ENCODE peak calls at places on chromosomes 12 and 14, in six cellular contexts. W is K562, Z is SK-N-SH, T is HepG2, Q is GM12878, L is H1. C is an unnamed sample.

GRCh38 chr14:105315941-105316562 is 1.5 kb downstream of the PACS2 start:
- DNase-seq in W (no peak), Z (peak; percentile 28), T (no peak), Q (no peak), L (no peak), C (no peak)

GRCh38 chr14:31819281-31819680 is 257.8 kb upstream of the ARHGAP5 start:
- DNase-seq in W (no peak), Z (peak; percentile 36), T (no peak), Q (no peak), L (no peak), C (no peak)

GRCh38 chr12:23464241-23464812 is 485.1 kb downstream of the SOX5 start:
- DNase-seq in W (no peak), Z (no peak), T (no peak), Q (no peak), L (no peak), C (no peak)

GRCh38 chr14:50718949-50719348 is 50.8 kb upstream of the SAV1 start:
- DNase-seq in W (no peak), Z (no peak), T (peak; percentile 4), Q (no peak), L (no peak), C (no peak)

GRCh38 chr14:52360831-52361230 is 46.7 kb downstream of the PTGER2 start:
- DNase-seq in W (no peak), Z (no peak), T (no peak), Q (no peak), L (no peak), C (no peak)

GRCh38 chr14:77914073-77914721 is 114.3 kb downstream of the ADCK1 start:
- DNase-seq in W (peak; percentile 64), Z (no peak), T (no peak), Q (no peak), L (no peak), C (no peak)

GRCh38 chr14:96894966-96895365 is 97.8 kb downstream of the VRK1 start:
- DNase-seq in W (no peak), Z (no peak), T (no peak), Q (no peak), L (no peak), C (no peak)

GRCh38 chr14:40004871-40005503 is 572.8 kb upstream of the FBXO33 start:
- DNase-seq in W (no peak), Z (no peak), T (no peak), Q (no peak), L (no peak), C (no peak)

GRCh38 chr12:48580831-48581230 is 11.0 kb upstream of the LALBA start:
- DNase-seq in W (no peak), Z (no peak), T (no peak), Q (no peak), L (no peak), C (no peak)

GRCh38 chr14:100048786-100049185 is 16.4 kb upstream of the EVL start:
- DNase-seq in W (no peak), Z (no peak), T (no peak), Q (no peak), L (no peak), C (no peak)

GRCh38 chr12:28172434-28173030 is 17.7 kb upstream of the CCDC91 start:
- DNase-seq in W (peak; percentile 24), Z (peak; percentile 42), T (peak; percentile 39), Q (no peak), L (no peak), C (no peak)

GRCh38 chr14:99777956-99778355 is 15.3 kb upstream of the EML1 start:
- DNase-seq in W (no peak), Z (no peak), T (no peak), Q (no peak), L (no peak), C (no peak)

GRCh38 chr12:101582937-101583336 is 11.8 kb upstream of the MYBPC1 start:
- DNase-seq in W (no peak), Z (no peak), T (no peak), Q (no peak), L (no peak), C (no peak)

GRCh38 chr12:82412246-82412645 is 53.9 kb downstream of the METTL25 start:
- DNase-seq in W (no peak), Z (no peak), T (no peak), Q (no peak), L (no peak), C (no peak)

GRCh38 chr12:122460641-122461040 is 38.2 kb upstream of the CLIP1 start:
- DNase-seq in W (no peak), Z (no peak), T (no peak), Q (no peak), L (no peak), C (no peak)

GRCh38 chr14:94396628-94397210 is 8.3 kb upstream of the SERPINA1 start:
- DNase-seq in W (no peak), Z (no peak), T (no peak), Q (no peak), L (no peak), C (no peak)

GRCh38 chr12:89354630-89354931 is 2.3 kb upstream of the DUSP6 start:
- DNase-seq in W (no peak), Z (no peak), T (no peak), Q (no peak), L (no peak), C (no peak)

GRCh38 chr12:97167598-97167997 is 260.5 kb downstream of the NEDD1 start:
- DNase-seq in W (no peak), Z (no peak), T (no peak), Q (no peak), L (no peak), C (no peak)

GRCh38 chr12:103627189-103627855 is 40.2 kb downstream of the STAB2 start:
- DNase-seq in W (no peak), Z (no peak), T (no peak), Q (no peak), L (no peak), C (no peak)

GRCh38 chr12:81811066-81811777 is 52.1 kb upstream of the PPFIA2 start:
- DNase-seq in W (no peak), Z (no peak), T (no peak), Q (no peak), L (no peak), C (peak; percentile 57)

GRCh38 chr12:66963901-66964300 is 285.0 kb upstream of the GRIP1 start:
- DNase-seq in W (no peak), Z (no peak), T (no peak), Q (no peak), L (no peak), C (no peak)

GRCh38 chr14:98252819-98253218 is 1019.2 kb downstream of the BCL11B start:
- DNase-seq in W (no peak), Z (no peak), T (no peak), Q (no peak), L (no peak), C (no peak)

GRCh38 chr12:66066929-66067281 is 63.6 kb downstream of the LLPH start:
- DNase-seq in W (no peak), Z (no peak), T (no peak), Q (no peak), L (no peak), C (no peak)

GRCh38 chr14:70886421-70887206 is 20.6 kb upstream of the PCNX1 start:
- DNase-seq in W (no peak), Z (no peak), T (no peak), Q (peak; percentile 76), L (no peak), C (no peak)

GRCh38 chr14:105461903-105462302 is 12.7 kb upstream of the CRIP2 start:
- DNase-seq in W (no peak), Z (no peak), T (no peak), Q (no peak), L (no peak), C (no peak)

GRCh38 chr12:65868133-65868705 is 43.9 kb downstream of the HMGA2 start:
- DNase-seq in W (no peak), Z (no peak), T (no peak), Q (no peak), L (no peak), C (peak; percentile 27)

GRCh38 chr12:106954462-106955376 is 988 bp upstream of the TMEM263 start:
- DNase-seq in W (peak; percentile 46), Z (peak; percentile 58), T (no peak), Q (no peak), L (peak; percentile 52), C (no peak)

DNA sequence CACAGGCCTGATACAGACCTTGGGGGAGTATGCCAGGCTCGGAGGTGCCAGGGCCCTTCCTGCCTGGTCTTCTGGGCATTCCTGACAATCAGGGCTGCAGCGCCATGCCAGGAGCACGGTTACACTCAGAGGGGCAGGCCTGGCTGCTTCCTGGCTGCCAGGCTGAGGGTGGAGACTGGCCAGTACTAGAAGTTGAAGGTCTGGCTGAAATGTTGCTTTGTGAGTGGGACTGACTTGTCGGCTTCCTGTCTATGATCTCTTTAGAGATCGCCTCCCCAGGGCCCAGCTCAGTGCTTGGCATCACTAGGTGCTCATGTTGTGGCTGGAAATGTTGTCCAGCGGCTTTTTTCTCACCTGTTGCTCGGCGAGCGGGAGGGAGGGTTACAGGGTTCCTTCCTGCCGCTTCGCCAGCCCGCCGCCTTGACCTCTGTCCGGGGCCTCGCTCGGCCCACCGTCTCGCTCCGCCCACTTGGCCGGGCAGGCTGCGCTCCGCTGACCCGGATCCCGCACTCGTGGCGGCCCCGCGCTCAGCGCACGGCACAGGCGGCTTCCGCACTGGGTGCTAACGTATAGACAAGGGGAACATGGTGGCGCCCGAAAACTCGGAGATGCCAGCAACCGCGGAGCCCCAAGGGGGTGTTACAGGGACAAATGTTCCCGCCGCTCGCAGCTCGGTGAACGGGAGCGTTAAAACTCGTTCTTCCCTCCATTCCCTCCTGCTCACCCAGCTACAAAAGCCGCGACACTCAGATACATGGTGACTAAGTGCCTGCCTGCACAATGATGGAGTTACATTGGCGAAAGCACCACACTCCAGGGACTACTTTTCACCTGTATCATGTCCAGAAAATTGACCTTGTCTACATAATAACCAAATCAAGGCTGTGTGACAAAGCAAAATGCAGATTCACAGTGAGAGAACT is 32.7 kb downstream of the PAPLN start:
- DNase-seq in W (no peak), Z (peak; percentile 34), T (no peak), Q (no peak), L (no peak), C (no peak)
- TF ChIP-seq GABPA in W (no peak), Z (no peak), T (no peak), Q (no peak), L (peak; percentile 43), C (no peak)

GRCh38 chr12:94994312-94994711 is 9.2 kb downstream of the NDUFA12 start:
- DNase-seq in W (no peak), Z (no peak), T (no peak), Q (no peak), L (no peak), C (no peak)
- TF ChIP-seq GABPA in W (no peak), Z (no peak), T (no peak), Q (no peak), L (no peak), C (no peak)

DNA sequence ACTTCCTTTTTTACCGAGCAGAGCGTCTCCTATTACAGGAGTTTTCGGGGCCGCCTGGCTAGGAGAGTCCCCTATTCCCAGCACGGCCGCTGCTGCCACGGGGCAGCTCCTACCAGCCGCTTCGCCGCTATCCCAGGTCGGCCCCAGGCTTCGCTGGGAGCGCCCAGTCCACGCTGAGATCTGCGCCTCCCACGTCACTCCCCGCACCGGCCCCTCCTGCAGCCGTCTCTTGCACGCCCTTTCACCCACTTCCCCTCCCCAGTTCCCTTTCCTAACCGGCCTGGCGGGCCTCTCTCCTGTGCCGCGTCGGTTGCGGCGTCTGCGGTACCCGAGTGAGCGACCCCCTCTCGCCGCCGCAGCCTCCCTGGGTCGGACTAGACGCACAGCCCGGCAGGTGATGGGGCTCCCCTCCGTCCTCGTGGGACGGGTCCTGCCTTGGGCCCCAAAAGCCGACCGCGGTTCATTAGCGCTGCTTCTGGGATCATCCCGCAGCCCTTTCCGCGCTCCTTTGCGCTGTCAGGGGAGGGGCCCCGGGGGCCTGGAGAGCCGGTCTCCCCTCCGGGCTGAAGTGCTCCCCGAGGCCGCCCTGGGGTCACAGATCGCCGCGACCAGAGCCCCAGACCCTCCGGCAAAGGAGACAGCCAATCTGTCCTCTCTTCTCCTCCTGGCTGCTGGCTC is 1318.4 kb downstream of the TMEM121 start:
- DNase-seq in W (no peak), Z (peak; percentile 58), T (peak; percentile 44), Q (no peak), L (no peak), C (peak; percentile 76)
- TF ChIP-seq GABPA in W (no peak), Z (no peak), T (peak; percentile 0), Q (no peak), L (no peak), C (no peak)

GRCh38 chr14:65639216-65639615 is 226.7 kb downstream of the FUT8 start:
- DNase-seq in W (no peak), Z (no peak), T (peak; percentile 50), Q (no peak), L (no peak), C (no peak)
- TF ChIP-seq GABPA in W (no peak), Z (no peak), T (no peak), Q (no peak), L (no peak), C (no peak)